ENCODE peak calls at places on chromosome 9, in ten cellular contexts. G is K562; B is naive thymus-derived CD4-positive, alpha-beta T cell; S is right atrium auricular region; E is spleen; P is cardiac muscle cell; J is PC-3; H is psoas muscle; T is A549; D is H9. U is an unnamed sample. For H3K4me1 and H3K9me3, the result is how much of the 10 kb centered on the place peaks cover.

GRCh38 chr9:1771094-1771493 is 244.1 kb upstream of the SMARCA2 start:
- DNase-seq in G (no peak), B (no peak), S (no peak), E (no peak), P (no peak), J (no peak), H (no peak), T (no peak), D (no peak), U (no peak)

GRCh38 chr9:91202757-91203283 is 158.9 kb downstream of the AUH start:
- DNase-seq in G (peak), B (no peak), S (no peak), E (no peak), P (no peak), J (no peak), H (no peak), T (no peak), D (no peak), U (no peak)

GRCh38 chr9:78324682-78325081 is 27.8 kb downstream of the PSAT1 start:
- DNase-seq in G (no peak), B (no peak), S (no peak), E (no peak), P (no peak), J (no peak), H (no peak), T (no peak), D (no peak), U (no peak)

GRCh38 chr9:87894998-87895625 is 12.4 kb downstream of the SPATA31E1 start:
- DNase-seq in G (no peak), B (no peak), S (no peak), E (no peak), P (no peak), J (peak), H (no peak), T (no peak), D (peak), U (no peak)

GRCh38 chr9:13942695-13943094 is 371.2 kb downstream of the NFIB start:
- DNase-seq in G (no peak), B (no peak), S (no peak), E (no peak), P (no peak), J (peak), H (peak), T (peak), D (no peak), U (no peak)

GRCh38 chr9:106019702-106020101 is 325.4 kb downstream of the TMEM38B start:
- DNase-seq in G (no peak), B (no peak), S (no peak), E (no peak), P (no peak), J (no peak), H (no peak), T (no peak), D (peak), U (no peak)

GRCh38 chr9:89078860-89079259 is 87.6 kb downstream of the S1PR3 start:
- DNase-seq in G (no peak), B (no peak), S (no peak), E (no peak), P (no peak), J (peak), H (no peak), T (no peak), D (no peak), U (no peak)

GRCh38 chr9:100838857-100839256 is 189.7 kb upstream of the PLPPR1 start:
- DNase-seq in G (no peak), B (no peak), S (no peak), E (no peak), P (no peak), J (no peak), H (no peak), T (no peak), D (no peak), U (no peak)

GRCh38 chr9:127684576-127684975 is 22.2 kb upstream of the CFAP157 start:
- DNase-seq in G (no peak), B (no peak), S (no peak), E (no peak), P (no peak), J (peak), H (no peak), T (no peak), D (no peak), U (peak)

GRCh38 chr9:32570262-32570661 is 2.7 kb downstream of the NDUFB6 start:
- DNase-seq in G (no peak), B (no peak), S (no peak), E (no peak), P (no peak), J (no peak), H (no peak), T (no peak), D (no peak), U (no peak)

GRCh38 chr9:113154936-113155335 is 4.1 kb downstream of the SLC31A2 start:
- DNase-seq in G (no peak), B (no peak), S (no peak), E (no peak), P (no peak), J (no peak), H (no peak), T (no peak), D (no peak), U (no peak)

GRCh38 chr9:94944623-94945022 is 218.1 kb downstream of the AOPEP start:
- DNase-seq in G (no peak), B (no peak), S (no peak), E (no peak), P (no peak), J (no peak), H (no peak), T (no peak), D (no peak), U (no peak)

GRCh38 chr9:19471737-19472648 is 63.2 kb downstream of the ACER2 start:
- DNase-seq in G (peak), B (peak), S (peak), E (peak), P (peak), J (peak), H (peak), T (peak), D (peak), U (peak)

GRCh38 chr9:136133191-136133958 is 14.7 kb upstream of the TMEM250 start:
- DNase-seq in G (peak), B (no peak), S (no peak), E (no peak), P (peak), J (no peak), H (no peak), T (no peak), D (peak), U (no peak)

GRCh38 chr9:15293727-15294405 is 13.2 kb downstream of the TTC39B start:
- DNase-seq in G (no peak), B (peak), S (no peak), E (no peak), P (no peak), J (no peak), H (no peak), T (no peak), D (no peak), U (no peak)

GRCh38 chr9:89786650-89787049 is 181.8 kb downstream of the GADD45G start:
- DNase-seq in G (no peak), B (no peak), S (no peak), E (no peak), P (no peak), J (no peak), H (no peak), T (no peak), D (no peak), U (peak)

GRCh38 chr9:14466828-14467227 is 152.9 kb upstream of the NFIB start:
- DNase-seq in G (no peak), B (no peak), S (no peak), E (no peak), P (no peak), J (no peak), H (no peak), T (no peak), D (no peak), U (no peak)

GRCh38 chr9:82354260-82354659 is 365.7 kb downstream of the SPATA31D1 start:
- DNase-seq in G (no peak), B (no peak), S (no peak), E (no peak), P (no peak), J (peak), H (no peak), T (no peak), D (no peak), U (no peak)

GRCh38 chr9:5817776-5818336 is 15.1 kb downstream of the ERMP1 start:
- DNase-seq in G (no peak), B (no peak), S (no peak), E (no peak), P (no peak), J (peak), H (no peak), T (peak), D (no peak), U (no peak)

GRCh38 chr9:87212563-87213154 is 265.4 kb upstream of the GAS1 start:
- DNase-seq in G (no peak), B (no peak), S (no peak), E (no peak), P (no peak), J (peak), H (no peak), T (no peak), D (peak), U (peak)

GRCh38 chr9:121498487-121499176 is 1.0 kb downstream of the GGTA1 start:
- DNase-seq in G (no peak), B (no peak), S (peak), E (peak), P (no peak), J (peak), H (peak), T (peak), D (peak), U (peak)

GRCh38 chr9:88197016-88197415 is 58.7 kb upstream of the SPATA31C2 start:
- DNase-seq in G (no peak), B (no peak), S (no peak), E (no peak), P (no peak), J (peak), H (no peak), T (no peak), D (no peak), U (peak)

GRCh38 chr9:135939351-135940265 is 21.6 kb downstream of the UBAC1 start:
- DNase-seq in G (no peak), B (no peak), S (no peak), E (no peak), P (no peak), J (no peak), H (no peak), T (no peak), D (no peak), U (no peak)

GRCh38 chr9:120363697-120364096 is 216.3 kb downstream of the CDK5RAP2 start:
- DNase-seq in G (no peak), B (no peak), S (no peak), E (no peak), P (peak), J (no peak), H (no peak), T (no peak), D (no peak), U (no peak)

GRCh38 chr9:91186311-91187101 is 175.2 kb downstream of the AUH start:
- DNase-seq in G (peak), B (no peak), S (peak), E (no peak), P (no peak), J (peak), H (no peak), T (no peak), D (no peak), U (no peak)

GRCh38 chr9:41229408-41230401 is 40.6 kb upstream of the ZNG1F start:
- DNase-seq in G (peak), B (no peak), S (no peak), E (peak), P (no peak), J (no peak), H (no peak), T (peak), D (peak), U (peak)

GRCh38 chr9:114156658-114157421 is 1.5 kb downstream of the COL27A1 start:
- DNase-seq in G (no peak), B (peak), S (peak), E (no peak), P (peak), J (no peak), H (peak), T (peak), D (peak), U (peak)

GRCh38 chr9:20111173-20111843 is 322.5 kb upstream of the SLC24A2 start:
- DNase-seq in G (no peak), B (no peak), S (no peak), E (no peak), P (no peak), J (no peak), H (no peak), T (no peak), D (no peak), U (no peak)

GRCh38 chr9:135602789-135603481 is 36.4 kb downstream of the GLT6D1 start:
- DNase-seq in G (peak), B (peak), S (no peak), E (peak), P (peak), J (peak), H (no peak), T (peak), D (peak), U (peak)

GRCh38 chr9:21761309-21761901 is 41.0 kb upstream of the MTAP start:
- DNase-seq in G (no peak), B (no peak), S (no peak), E (no peak), P (no peak), J (no peak), H (no peak), T (no peak), D (no peak), U (no peak)

DNA sequence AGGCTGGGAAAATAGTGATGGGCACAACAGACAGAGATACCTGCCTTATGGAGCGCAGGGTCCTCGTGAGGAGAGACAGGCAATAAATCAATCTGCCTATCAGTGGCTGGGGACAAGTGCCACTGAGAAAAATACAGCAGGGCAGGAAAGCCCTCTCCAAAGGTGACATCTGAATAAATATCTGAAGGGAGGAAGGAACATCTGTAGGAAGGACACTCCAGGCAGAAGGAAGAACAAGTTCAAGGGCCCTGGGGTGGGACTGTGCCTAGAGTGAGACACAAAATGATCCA is 53.7 kb upstream of the SLC25A51 start:
- DNase-seq in G (no peak), B (no peak), S (no peak), E (no peak), P (no peak), J (no peak), H (no peak), T (no peak), D (no peak), U (no peak)
- H3K4me1 ChIP-seq in G (under half), B (under half), S (half or more), E (under half), P (under half), J (under half), H (under half), T (under half), D (under half), U (under half)

GRCh38 chr9:96762562-96762961 is 15.3 kb downstream of the ZNF510 start:
- DNase-seq in G (no peak), B (no peak), S (no peak), E (no peak), P (no peak), J (no peak), H (no peak), T (peak), D (no peak), U (no peak)
- H3K9me3 ChIP-seq in G (half or more), B (under half), S (half or more), E (half or more), P (under half), J (half or more), H (half or more), T (half or more), D (half or more), U (half or more)

DNA sequence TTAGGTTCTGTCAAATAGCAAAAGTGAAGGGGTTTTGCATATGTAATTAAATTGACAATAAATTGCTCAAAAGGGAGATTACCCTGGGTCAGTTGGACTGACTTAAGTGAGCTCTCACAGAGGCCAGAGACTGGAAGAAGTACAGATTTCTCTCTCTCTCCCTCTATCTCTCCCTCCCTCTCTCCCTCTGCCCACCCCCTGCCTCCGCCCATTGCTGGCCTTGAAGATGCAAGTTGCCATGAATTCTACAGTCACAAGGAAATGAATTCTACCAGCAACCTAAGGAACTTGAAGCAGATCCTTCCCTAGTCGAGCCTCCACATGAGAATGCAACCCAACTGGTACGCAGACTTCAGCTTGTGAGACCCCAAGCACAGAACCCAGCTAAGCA is 119.2 kb downstream of the LPAR1 start:
- DNase-seq in G (no peak), B (no peak), S (no peak), E (no peak), P (no peak), J (no peak), H (no peak), T (peak), D (no peak), U (no peak)
- H3K27ac ChIP-seq in G (no peak), B (no peak), S (peak), E (peak), P (no peak), J (peak), H (no peak), T (peak), D (no peak), U (no peak)

GRCh38 chr9:123260340-123260739 is 8.0 kb downstream of the STRBP start:
- DNase-seq in G (no peak), B (no peak), S (no peak), E (no peak), P (no peak), J (no peak), H (no peak), T (no peak), D (no peak), U (no peak)

GRCh38 chr9:123263227-123263626 is 5.2 kb downstream of the STRBP start:
- DNase-seq in G (no peak), B (no peak), S (no peak), E (no peak), P (no peak), J (no peak), H (no peak), T (no peak), D (no peak), U (no peak)

GRCh38 chr9:123261006-123261677 is 7.2 kb downstream of the STRBP start:
- DNase-seq in G (no peak), B (no peak), S (no peak), E (no peak), P (no peak), J (no peak), H (no peak), T (no peak), D (no peak), U (no peak)

GRCh38 chr9:123265833-123266232 is 2.6 kb downstream of the STRBP start:
- DNase-seq in G (peak), B (no peak), S (no peak), E (no peak), P (no peak), J (no peak), H (no peak), T (no peak), D (no peak), U (no peak)

GRCh38 chr9:123262338-123262737 is 6.0 kb downstream of the STRBP start:
- DNase-seq in G (no peak), B (no peak), S (no peak), E (no peak), P (no peak), J (no peak), H (no peak), T (no peak), D (no peak), U (no peak)
- H3K4me1 ChIP-seq in G (under half), B (under half), S (under half), E (under half), P (under half), J (under half), H (under half), T (under half), D (under half), U (under half)

DNA sequence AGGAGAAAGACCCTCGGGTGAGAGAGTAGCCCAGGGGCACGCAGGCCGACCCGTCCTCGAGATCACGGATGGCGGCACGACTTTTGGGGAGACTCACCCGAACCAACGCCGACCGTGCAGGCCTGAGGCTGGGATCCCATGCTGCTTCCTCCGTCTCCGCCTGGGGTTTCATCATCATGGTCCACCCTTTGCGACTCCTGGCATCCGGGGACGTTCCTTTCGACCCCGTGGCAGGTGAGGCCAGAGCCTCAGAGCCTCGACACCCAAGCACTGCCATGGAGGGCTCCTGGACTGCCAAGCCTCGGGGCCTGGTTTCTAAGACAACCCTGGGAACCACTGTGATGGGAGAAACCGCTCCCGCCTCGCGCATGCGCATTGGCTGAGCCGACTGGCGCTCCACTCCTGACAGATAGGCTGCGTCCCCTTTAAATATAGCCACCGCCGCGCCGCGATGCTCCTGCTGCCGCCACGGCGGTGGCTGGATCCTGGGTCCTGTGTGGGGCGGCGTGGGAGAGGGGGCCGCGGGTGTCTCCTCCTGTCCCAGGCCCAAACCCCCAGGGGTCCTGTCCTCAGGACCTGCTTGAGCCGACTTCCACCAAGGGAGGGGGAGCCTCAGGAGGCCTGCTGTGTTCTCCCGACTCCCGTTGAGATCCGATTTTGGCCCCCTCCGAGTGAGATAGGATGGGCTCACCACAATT is 481.6 kb downstream of the SPATA31A7 start:
- DNase-seq in G (no peak), B (no peak), S (peak), E (peak), P (no peak), J (no peak), H (no peak), T (no peak), D (peak), U (no peak)
- H3K9me3 ChIP-seq in G (under half), B (under half), S (under half), E (half or more), P (under half), J (under half), H (under half), T (under half), D (half or more), U (under half)

GRCh38 chr9:107484117-107484723 is 5.3 kb downstream of the KLF4 start:
- DNase-seq in G (peak), B (no peak), S (no peak), E (no peak), P (peak), J (peak), H (no peak), T (peak), D (no peak), U (peak)
- H3K27ac ChIP-seq in G (no peak), B (no peak), S (peak), E (peak), P (no peak), J (no peak), H (peak), T (no peak), D (no peak), U (no peak)

GRCh38 chr9:132886358-132886725 is 7.6 kb downstream of the SPACA9 start:
- DNase-seq in G (no peak), B (no peak), S (no peak), E (peak), P (no peak), J (no peak), H (no peak), T (no peak), D (no peak), U (no peak)
- H3K4me1 ChIP-seq in G (under half), B (under half), S (under half), E (under half), P (under half), J (under half), H (under half), T (under half), D (under half), U (under half)

U was measured in SJCRH30.